ENCODE peak calls at places on chromosomes 1 and 21, in eight cellular contexts. C is effector CD4-positive, alpha-beta T cell; I is skeletal muscle cell; J is stimulated activated CD4-positive, alpha-beta T cell treated with anti-CD3 and anti-CD28 coated beads, TNF-alpha, amount 100 ng/mL, for 24 hours; D is NCI-H1092 treated with DMSO at 0.1 percent for 48 hours; Y is uterus; F is fibroblast of lung; E is ELF-1. U is an unnamed sample.
A peak's percentile ranks its signal among the peaks of the same experiment; 100 is the strongest.

GRCh38 chr21:45516071-45516670 is 26.1 kb downstream of the SLC19A1 start:
- DNase-seq in C (no peak), I (no peak), J (no peak), D (no peak), Y (no peak), F (no peak), E (no peak), U (no peak)

GRCh38 chr1:19390166-19390850 is 78.2 kb downstream of the SLC66A1 start:
- DNase-seq in C (no peak), I (no peak), J (no peak), D (no peak), Y (no peak), F (no peak), E (no peak), U (no peak)

GRCh38 chr1:156096640-156097391 is 14.6 kb upstream of the MEX3A start:
- DNase-seq in C (peak; percentile 86), I (no peak), J (peak; percentile 87), D (peak; percentile 55), Y (peak; percentile 93), F (peak; percentile 81), E (peak; percentile 92), U (peak; percentile 72)

GRCh38 chr1:22121421-22121911 is 21.4 kb downstream of the WNT4 start:
- DNase-seq in C (no peak), I (no peak), J (no peak), D (no peak), Y (no peak), F (no peak), E (peak; percentile 92), U (no peak)

GRCh38 chr1:22572778-22573177 is 9.5 kb downstream of the EPHA8 start:
- DNase-seq in C (no peak), I (no peak), J (no peak), D (no peak), Y (no peak), F (no peak), E (no peak), U (no peak)

GRCh38 chr1:42737257-42737656 is 2.8 kb downstream of the CLDN19 start:
- DNase-seq in C (no peak), I (no peak), J (no peak), D (peak; percentile 5), Y (no peak), F (no peak), E (no peak), U (no peak)

GRCh38 chr1:31182352-31182751 is 57.3 kb downstream of the NKAIN1 start:
- DNase-seq in C (peak; percentile 27), I (peak; percentile 95), J (peak; percentile 6), D (no peak), Y (peak; percentile 27), F (peak; percentile 95), E (peak; percentile 93), U (peak; percentile 70)

GRCh38 chr1:63115527-63115926 is 206.8 kb upstream of the FOXD3 start:
- DNase-seq in C (no peak), I (no peak), J (no peak), D (no peak), Y (no peak), F (no peak), E (no peak), U (no peak)

GRCh38 chr1:241834733-241835377 is 13.1 kb upstream of the EXO1 start:
- DNase-seq in C (no peak), I (no peak), J (no peak), D (peak; percentile 65), Y (no peak), F (peak; percentile 84), E (no peak), U (no peak)

GRCh38 chr21:46065215-46065992 is 32.5 kb upstream of the COL6A2 start:
- DNase-seq in C (no peak), I (no peak), J (no peak), D (no peak), Y (peak; percentile 79), F (peak; percentile 73), E (no peak), U (no peak)

GRCh38 chr1:80251591-80251990 is 1245.1 kb upstream of the ADGRL4 start:
- DNase-seq in C (no peak), I (no peak), J (no peak), D (no peak), Y (no peak), F (peak; percentile 21), E (no peak), U (no peak)

GRCh38 chr1:118986291-118986838 is 1.8 kb downstream of the TBX15 start:
- DNase-seq in C (no peak), I (no peak), J (no peak), D (no peak), Y (no peak), F (no peak), E (peak; percentile 50), U (no peak)

GRCh38 chr1:19477284-19478240 is 7.8 kb downstream of the CAPZB start:
- DNase-seq in C (no peak), I (no peak), J (no peak), D (no peak), Y (no peak), F (no peak), E (no peak), U (no peak)

GRCh38 chr1:109931189-109931672 is 20.6 kb downstream of the CSF1 start:
- DNase-seq in C (no peak), I (peak; percentile 44), J (no peak), D (no peak), Y (peak; percentile 77), F (peak; percentile 85), E (peak; percentile 99), U (peak; percentile 25)

GRCh38 chr1:910311-910880 is 13.3 kb upstream of the SAMD11 start:
- DNase-seq in C (peak; percentile 1), I (no peak), J (no peak), D (no peak), Y (peak; percentile 19), F (no peak), E (no peak), U (peak; percentile 21)

GRCh38 chr1:230087034-230087721 is 20.1 kb downstream of the GALNT2 start:
- DNase-seq in C (no peak), I (no peak), J (no peak), D (no peak), Y (no peak), F (no peak), E (no peak), U (no peak)

GRCh38 chr1:78472851-78473496 is 17.8 kb upstream of the PTGFR start:
- DNase-seq in C (no peak), I (no peak), J (no peak), D (no peak), Y (no peak), F (peak; percentile 18), E (no peak), U (no peak)